ENCODE peak calls at places on chromosomes 11 and 22, in six cellular contexts. E, W, R, N, I and T are unnamed samples.

GRCh38 chr11:11946878-11947277 is 61.5 kb downstream of the DKK3 start:
- DNase-seq in R (no peak), I (no peak), W (no peak), E (no peak), N (no peak), T (no peak)

GRCh38 chr11:114479331-114479730 is 40.1 kb downstream of the REXO2 start:
- DNase-seq in W (no peak), N (no peak), R (no peak), E (no peak), I (no peak), T (no peak)

GRCh38 chr11:94815705-94816344 is 47.7 kb downstream of the AMOTL1 start:
- DNase-seq in E (no peak), R (no peak), W (no peak), I (no peak), N (no peak), T (no peak)

GRCh38 chr11:132943737-132944556 is 588.4 kb downstream of the OPCML start:
- DNase-seq in I (peak), N (no peak), R (no peak), W (no peak), E (no peak), T (no peak)

GRCh38 chr11:11701070-11701469 is 79.3 kb upstream of the GALNT18 start:
- DNase-seq in R (no peak), I (no peak), N (no peak), E (no peak), W (no peak), T (no peak)

GRCh38 chr11:19832166-19832750 is 119.6 kb downstream of the NAV2 start:
- DNase-seq in W (no peak), R (no peak), N (no peak), E (no peak), I (no peak), T (no peak)

GRCh38 chr11:567036-567628 is 6.4 kb downstream of the RASSF7 start:
- DNase-seq in W (no peak), E (no peak), I (peak), N (no peak), R (no peak), T (no peak)

GRCh38 chr11:469684-470667 is 19.9 kb downstream of the PTDSS2 start:
- DNase-seq in R (peak), N (no peak), I (peak), E (peak), W (no peak), T (no peak)

GRCh38 chr11:10809373-10810199 is 860 bp upstream of the EIF4G2 start:
- DNase-seq in W (peak), R (peak), N (peak), I (peak), E (peak), T (no peak)

GRCh38 chr11:16013649-16014275 is 342.6 kb downstream of the SOX6 start:
- DNase-seq in I (no peak), N (no peak), W (no peak), R (no peak), E (no peak), T (no peak)

GRCh38 chr11:19935507-19935906 is 222.9 kb downstream of the NAV2 start:
- DNase-seq in W (no peak), E (peak), I (no peak), R (no peak), N (no peak), T (no peak)

GRCh38 chr22:48895341-48895740 is 932.3 kb downstream of the BRD1 start:
- DNase-seq in W (no peak), N (no peak), E (no peak), I (no peak), R (no peak), T (no peak)

GRCh38 chr11:111455291-111456085 is 56.7 kb downstream of the BTG4 start:
- DNase-seq in R (no peak), E (no peak), N (no peak), I (no peak), W (peak), T (peak)

GRCh38 chr11:11841605-11842425 is at the start of gene USP47:
- DNase-seq in I (peak), N (peak), W (peak), E (peak), R (peak), T (peak)

GRCh38 chr11:103618532-103618931 is 417.9 kb upstream of the DDI1 start:
- DNase-seq in N (no peak), R (peak), W (no peak), I (no peak), E (no peak), T (no peak)

GRCh38 chr11:58505849-58506248 is 2.1 kb downstream of the OR5B21 start:
- DNase-seq in N (no peak), E (no peak), W (no peak), I (no peak), R (no peak), T (no peak)

GRCh38 chr11:66595245-66595904 is 2.4 kb downstream of the CCS start:
- DNase-seq in E (no peak), R (peak), I (no peak), N (no peak), W (no peak), T (no peak)

GRCh38 chr22:40348025-40348658 is 1.8 kb downstream of the ADSL start:
- DNase-seq in R (peak), N (peak), W (no peak), E (peak), I (peak), T (no peak)

GRCh38 chr11:35139883-35140282 is 912 bp downstream of the CD44 start:
- DNase-seq in E (no peak), R (no peak), N (no peak), I (no peak), W (no peak), T (no peak)

GRCh38 chr22:48486163-48486957 is 1341.3 kb downstream of the BRD1 start:
- DNase-seq in N (no peak), E (no peak), W (peak), I (peak), R (no peak), T (peak)

GRCh38 chr22:23512348-23512705 is 67.8 kb downstream of the IGLL1 start:
- DNase-seq in W (no peak), N (no peak), R (no peak), I (no peak), E (no peak), T (no peak)

GRCh38 chr11:10856689-10857603 is 907 bp downstream of the ZBED5 start:
- DNase-seq in W (no peak), N (peak), R (peak), I (no peak), E (peak), T (no peak)

GRCh38 chr11:95024958-95025357 is at the start of gene KDM4E:
- DNase-seq in N (no peak), E (no peak), R (no peak), I (no peak), W (no peak), T (no peak)

GRCh38 chr11:91433284-91434010 is 791.2 kb upstream of the FAT3 start:
- DNase-seq in R (no peak), E (no peak), W (no peak), I (no peak), N (no peak), T (no peak)

GRCh38 chr11:71329165-71329510 is 76.8 kb upstream of the SHANK2 start:
- DNase-seq in I (peak), E (no peak), W (no peak), N (no peak), R (no peak), T (no peak)

GRCh38 chr11:95154514-95154913 is 64.9 kb downstream of the ENDOD1 start:
- DNase-seq in I (no peak), E (peak), W (no peak), N (peak), R (peak), T (no peak)

GRCh38 chr11:34495724-34496377 is 17.7 kb downstream of the ELF5 start:
- DNase-seq in R (peak), N (no peak), W (peak), I (no peak), E (no peak), T (no peak)

GRCh38 chr11:6233984-6234313 is 487 bp downstream of the FHIP1B start:
- DNase-seq in N (no peak), R (no peak), W (no peak), I (no peak), E (no peak), T (no peak)

GRCh38 chr11:107898270-107898669 is 30.0 kb upstream of the RAB39A start:
- DNase-seq in I (no peak), W (no peak), R (peak), N (peak), E (peak), T (no peak)

GRCh38 chr11:19259487-19260345 is 19.0 kb upstream of the E2F8 start:
- DNase-seq in R (peak), I (peak), W (peak), N (peak), E (peak), T (no peak)

GRCh38 chr22:48141301-48141700 is 1378.9 kb downstream of the TBC1D22A start:
- DNase-seq in R (no peak), W (no peak), N (no peak), I (no peak), E (no peak), T (no peak)

GRCh38 chr11:66119348-66120133 is 49.5 kb downstream of the PACS1 start:
- DNase-seq in E (peak), N (no peak), R (peak), W (peak), I (no peak), T (no peak)

GRCh38 chr11:2891901-2892214 is 6.3 kb upstream of the CDKN1C start:
- DNase-seq in W (no peak), R (peak), E (no peak), N (no peak), I (no peak), T (no peak)

GRCh38 chr11:120695426-120695825 is 183.9 kb downstream of the GRIK4 start:
- DNase-seq in E (no peak), R (no peak), I (no peak), N (no peak), W (no peak), T (no peak)

GRCh38 chr11:726278-726915 is 20.4 kb downstream of the EPS8L2 start:
- DNase-seq in N (peak), I (peak), R (peak), W (peak), E (no peak), T (peak)

GRCh38 chr11:12723410-12724297 is 49.4 kb downstream of the TEAD1 start:
- DNase-seq in N (no peak), W (peak), E (peak), R (peak), I (no peak), T (no peak)

GRCh38 chr22:25110596-25110845 is 89.1 kb upstream of the CRYBB3 start:
- DNase-seq in N (no peak), R (no peak), W (no peak), E (no peak), I (no peak), T (no peak)

GRCh38 chr22:17257091-17257490 is 37.9 kb upstream of the ADA2 start:
- DNase-seq in N (no peak), R (no peak), I (no peak), W (no peak), E (no peak), T (no peak)

GRCh38 chr11:77823775-77824174 is 2.8 kb downstream of the AAMDC start:
- DNase-seq in I (no peak), E (peak), W (no peak), R (peak), N (no peak), T (no peak)

GRCh38 chr22:45316796-45317526 is 7.2 kb downstream of the FAM118A start:
- DNase-seq in W (no peak), E (no peak), N (no peak), R (no peak), I (no peak), T (no peak)

GRCh38 chr22:45318558-45319318 is 9.0 kb downstream of the FAM118A start:
- DNase-seq in N (peak), R (peak), I (no peak), W (no peak), E (peak), T (no peak)

GRCh38 chr22:45319319-45319675 is 9.6 kb downstream of the FAM118A start:
- DNase-seq in W (no peak), E (peak), N (no peak), R (peak), I (no peak), T (no peak)

GRCh38 chr22:45318168-45318557 is 8.4 kb downstream of the FAM118A start:
- DNase-seq in W (peak), N (peak), E (peak), I (peak), R (peak), T (no peak)

DNA sequence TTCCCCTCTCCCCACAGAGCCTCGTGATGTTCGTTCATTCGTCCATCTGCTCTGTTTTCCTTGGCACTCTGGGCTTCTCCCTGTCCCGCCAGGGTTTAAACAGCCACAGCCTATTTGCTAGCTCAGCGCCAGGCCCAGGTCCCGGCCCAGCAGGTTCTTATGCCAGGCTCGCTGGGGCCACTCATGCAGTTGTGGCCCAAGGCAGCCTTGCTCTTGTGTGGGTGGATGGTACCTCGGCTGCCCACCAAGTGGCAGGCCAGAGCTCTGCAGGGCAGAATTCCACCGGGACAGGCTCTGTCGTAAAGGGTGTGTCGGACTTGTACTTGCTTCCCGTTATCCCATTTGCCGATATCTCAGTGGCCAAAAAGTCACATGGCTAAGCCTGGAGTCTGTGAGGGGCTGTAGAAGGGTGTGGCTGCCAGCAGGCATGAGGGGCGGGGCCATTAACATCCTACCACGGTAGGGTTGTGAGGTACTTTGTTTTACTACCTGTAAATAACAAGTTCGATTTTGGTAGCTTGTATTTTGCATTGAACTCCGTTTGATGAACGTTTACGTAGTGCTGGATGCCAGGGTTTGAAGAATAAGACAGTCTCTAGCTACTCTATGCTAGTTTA is 7.9 kb downstream of the FAM118A start:
- DNase-seq in W (peak), N (no peak), I (no peak), E (peak), R (peak), T (no peak)
- TF ChIP-seq CTCF in W (no peak), N (no peak), I (peak), E (peak), R (peak), T (peak)

GRCh38 chr11:29962243-29962642 is 54.6 kb downstream of the KCNA4 start:
- DNase-seq in N (peak), I (no peak), R (no peak), W (no peak), E (no peak), T (no peak)
- TF ChIP-seq CTCF in N (peak), I (no peak), R (peak), W (no peak), E (no peak), T (peak)

DNA sequence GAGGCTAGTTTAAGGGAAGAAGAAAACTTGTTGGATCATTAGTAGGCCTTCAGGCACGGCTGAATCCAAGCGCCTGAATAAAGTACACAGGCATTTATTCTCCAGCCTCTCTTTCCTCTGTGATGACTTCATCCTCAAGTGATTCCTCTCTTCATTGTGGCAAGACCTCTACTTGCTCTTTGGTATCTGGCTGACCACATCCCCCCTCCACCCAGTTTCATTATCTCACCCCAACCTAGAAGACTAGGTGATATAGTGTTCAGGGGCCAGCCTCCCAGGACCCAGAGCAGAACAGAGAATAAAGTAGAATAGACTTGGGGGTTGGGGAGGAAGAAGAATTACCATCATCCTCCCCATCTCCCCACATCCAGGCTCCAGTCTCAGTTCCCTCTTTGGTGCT is 189.3 kb downstream of the MIAT start:
- DNase-seq in E (no peak), W (peak), N (peak), R (no peak), I (no peak), T (no peak)
- TF ChIP-seq CTCF in E (no peak), W (no peak), N (no peak), R (no peak), I (no peak), T (no peak)

DNA sequence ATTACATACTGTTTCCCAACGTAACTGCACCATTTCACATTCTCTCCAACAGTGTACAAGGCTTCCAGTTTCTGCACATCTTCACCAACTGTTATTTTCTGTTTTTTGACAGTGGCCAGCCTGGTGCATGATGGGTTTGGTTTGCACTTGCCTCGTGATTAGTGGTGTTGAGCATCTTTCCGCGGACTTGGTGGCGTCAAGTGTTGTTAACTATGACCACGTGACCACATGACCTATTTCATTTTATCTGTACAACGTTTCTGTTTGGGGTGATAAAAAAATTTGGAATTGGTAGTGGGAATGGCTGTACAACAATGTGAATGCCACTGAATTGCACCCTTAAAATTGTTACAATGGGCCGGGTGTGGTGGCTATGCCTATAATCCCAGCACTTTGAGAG is 2.5 kb upstream of the YPEL1 start:
- DNase-seq in R (no peak), E (no peak), N (no peak), I (no peak), W (no peak), T (no peak)
- TF ChIP-seq CTCF in R (no peak), E (no peak), N (no peak), I (no peak), W (no peak), T (no peak)

GRCh38 chr11:26134481-26135355 is 197.2 kb upstream of the ANO3 start:
- DNase-seq in N (peak), I (no peak), E (peak), W (no peak), R (peak), T (no peak)
- TF ChIP-seq CTCF in N (peak), I (no peak), E (no peak), W (no peak), R (peak), T (peak)

GRCh38 chr11:43511959-43512358 is 153.2 kb downstream of the TTC17 start:
- DNase-seq in R (no peak), N (no peak), W (no peak), E (no peak), I (no peak), T (no peak)

GRCh38 chr11:43517518-43517917 is 158.8 kb downstream of the TTC17 start:
- DNase-seq in N (no peak), R (no peak), I (no peak), E (no peak), W (no peak), T (no peak)

GRCh38 chr11:43518407-43519165 is 159.9 kb downstream of the TTC17 start:
- DNase-seq in E (no peak), N (no peak), R (peak), I (no peak), W (no peak), T (no peak)

GRCh38 chr11:43516316-43516820 is 157.6 kb downstream of the TTC17 start:
- DNase-seq in W (no peak), R (no peak), E (no peak), I (no peak), N (no peak), T (no peak)

GRCh38 chr11:43515090-43515489 is 156.4 kb downstream of the TTC17 start:
- DNase-seq in W (no peak), R (peak), N (peak), I (no peak), E (no peak), T (no peak)
- TF ChIP-seq CTCF in W (no peak), R (peak), N (peak), I (no peak), E (no peak), T (peak)

DNA sequence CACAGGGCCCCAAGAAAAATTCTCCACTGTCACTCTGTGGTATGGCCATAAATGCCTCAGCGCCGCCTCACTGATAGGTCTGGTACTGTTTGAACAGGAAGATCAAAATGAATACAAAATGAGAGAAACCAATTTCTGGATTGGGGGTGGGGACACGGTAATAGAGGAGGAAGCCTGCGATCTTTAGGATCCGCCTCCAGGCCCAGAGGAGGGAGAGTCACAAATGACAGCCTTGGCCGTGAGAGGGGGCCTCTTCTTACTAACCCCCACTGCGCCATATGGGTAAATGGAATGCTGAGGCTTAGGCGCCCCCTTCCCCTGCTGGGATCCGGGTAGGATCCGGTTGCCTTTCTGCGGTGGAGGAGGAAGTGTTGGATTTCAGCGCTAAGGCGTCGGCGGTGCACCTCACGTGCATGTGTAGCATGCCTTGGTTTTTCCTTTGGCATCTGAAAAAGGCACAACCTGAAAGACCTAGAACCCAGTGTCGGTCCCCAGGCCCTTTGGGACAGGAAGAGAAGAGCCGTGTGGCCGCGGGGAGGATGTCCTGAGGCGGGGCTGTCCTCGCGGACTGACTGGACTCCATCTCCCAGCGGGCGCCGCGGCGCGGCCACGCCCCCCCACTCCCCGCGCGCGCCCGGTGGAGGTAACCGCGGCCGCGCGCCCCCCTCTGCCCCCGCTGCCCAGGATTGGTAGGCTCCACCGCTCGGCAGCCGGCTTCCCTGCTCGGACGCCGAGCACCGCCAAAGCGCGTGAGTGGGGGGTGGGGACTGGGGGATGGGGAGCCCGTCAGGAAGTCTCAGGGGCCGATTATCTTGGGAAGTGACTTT is 718 bp upstream of the MADD start:
- DNase-seq in E (peak), W (peak), I (peak), R (peak), N (peak), T (peak)
- TF ChIP-seq CTCF in E (no peak), W (no peak), I (peak), R (peak), N (no peak), T (peak)

GRCh38 chr11:32323814-32324130 is 111.6 kb downstream of the WT1 start:
- DNase-seq in E (no peak), W (no peak), R (no peak), I (no peak), N (no peak), T (no peak)
- TF ChIP-seq CTCF in E (no peak), W (no peak), R (no peak), I (no peak), N (no peak), T (peak)